ENCODE peak calls at places on chromosomes 11 and 22, in ten cellular contexts. E is Calu3; V is T-helper 2 cell; C is activated naive CD8-positive, alpha-beta T cell treated with anti-CD3 and anti-CD28 coated beads, Interleukin-2, amount 50 U/mL, for 16 hours; A is iPS-NIHi11; I is Peyer's patch; Y is stimulated activated CD4-positive, alpha-beta T cell treated with anti-CD3 and anti-CD28 coated beads, Interleukin-1b, Interleukin-23, amount 100 ng/mL, for 24 hours; H is globus pallidus; B is COR-L47; L is NCI-H524 treated with DMSO at 0.1 percent for 48 hours. M is an unnamed sample.

GRCh38 chr11:8867856-8868705 is 42.9 kb upstream of the AKIP1 start:
- DNase-seq in E (peak; percentile 6), V (no peak), C (no peak), A (no peak), I (no peak), Y (no peak), H (no peak), B (no peak), L (no peak), M (no peak)

GRCh38 chr22:32558681-32559355 is 84.2 kb downstream of the FBXO7 start:
- DNase-seq in E (peak; percentile 92), V (no peak), C (no peak), A (no peak), I (peak; percentile 91), Y (no peak), H (no peak), B (no peak), L (no peak), M (peak; percentile 48)

GRCh38 chr22:35900483-35901168 is 128.0 kb downstream of the RBFOX2 start:
- DNase-seq in E (no peak), V (no peak), C (no peak), A (no peak), I (no peak), Y (no peak), H (no peak), B (no peak), L (no peak), M (no peak)

GRCh38 chr11:45655831-45656230 is 9.6 kb downstream of the CHST1 start:
- DNase-seq in E (no peak), V (no peak), C (no peak), A (no peak), I (no peak), Y (no peak), H (no peak), B (no peak), L (no peak), M (no peak)

GRCh38 chr11:134736251-134737072 is 324.4 kb upstream of the B3GAT1 start:
- DNase-seq in E (no peak), V (no peak), C (no peak), A (no peak), I (no peak), Y (no peak), H (no peak), B (no peak), L (peak; percentile 52), M (no peak)

GRCh38 chr11:103380031-103380430 is 270.8 kb downstream of the DYNC2H1 start:
- DNase-seq in E (no peak), V (no peak), C (no peak), A (no peak), I (no peak), Y (no peak), H (no peak), B (no peak), L (no peak), M (no peak)

GRCh38 chr11:57368106-57368826 is 12.7 kb downstream of the PRG3 start:
- DNase-seq in E (no peak), V (no peak), C (no peak), A (no peak), I (no peak), Y (no peak), H (no peak), B (no peak), L (peak; percentile 49), M (no peak)

GRCh38 chr22:35860087-35860733 is 142.5 kb downstream of the APOL5 start:
- DNase-seq in E (no peak), V (no peak), C (no peak), A (no peak), I (no peak), Y (no peak), H (no peak), B (no peak), L (no peak), M (no peak)

GRCh38 chr22:38299001-38299651 is 18.1 kb downstream of the CSNK1E start:
- DNase-seq in E (no peak), V (no peak), C (no peak), A (no peak), I (no peak), Y (no peak), H (no peak), B (no peak), L (no peak), M (no peak)

GRCh38 chr11:27370374-27370773 is 7.4 kb upstream of the CCDC34 start:
- DNase-seq in E (no peak), V (no peak), C (no peak), A (no peak), I (no peak), Y (no peak), H (no peak), B (peak; percentile 48), L (no peak), M (no peak)

GRCh38 chr11:73862971-73863370 is 13.7 kb downstream of the COA4 start:
- DNase-seq in E (no peak), V (no peak), C (no peak), A (no peak), I (no peak), Y (no peak), H (no peak), B (no peak), L (no peak), M (no peak)

GRCh38 chr22:50192825-50193204 is 7.1 kb downstream of the TRABD start:
- DNase-seq in E (no peak), V (no peak), C (no peak), A (no peak), I (peak; percentile 85), Y (no peak), H (no peak), B (no peak), L (no peak), M (peak; percentile 61)

GRCh38 chr11:109971184-109971523 is 122.0 kb upstream of the ZC3H12C start:
- DNase-seq in E (no peak), V (no peak), C (no peak), A (no peak), I (no peak), Y (no peak), H (peak; percentile 45), B (peak; percentile 6), L (no peak), M (no peak)

GRCh38 chr22:19526702-19527111 is 2.5 kb upstream of the CLDN5 start:
- DNase-seq in E (no peak), V (no peak), C (no peak), A (no peak), I (peak; percentile 31), Y (no peak), H (no peak), B (no peak), L (no peak), M (no peak)

GRCh38 chr11:120013325-120014250 is 124.3 kb downstream of the TRIM29 start:
- DNase-seq in E (peak; percentile 62), V (no peak), C (no peak), A (peak; percentile 92), I (peak; percentile 68), Y (no peak), H (peak; percentile 84), B (peak; percentile 48), L (no peak), M (peak; percentile 33)

GRCh38 chr11:11532574-11532973 is 89.2 kb downstream of the GALNT18 start:
- DNase-seq in E (no peak), V (no peak), C (no peak), A (no peak), I (no peak), Y (no peak), H (no peak), B (no peak), L (no peak), M (no peak)

GRCh38 chr11:118918128-118918685 is 7.5 kb downstream of the BCL9L start:
- DNase-seq in E (peak; percentile 62), V (no peak), C (no peak), A (no peak), I (peak; percentile 94), Y (no peak), H (no peak), B (peak; percentile 62), L (no peak), M (peak; percentile 91)

GRCh38 chr11:78334109-78334508 is 83.5 kb downstream of the GAB2 start:
- DNase-seq in E (no peak), V (no peak), C (no peak), A (no peak), I (no peak), Y (no peak), H (no peak), B (no peak), L (no peak), M (no peak)

GRCh38 chr11:1533342-1533725 is 38.7 kb downstream of the DUSP8 start:
- DNase-seq in E (no peak), V (no peak), C (no peak), A (no peak), I (no peak), Y (no peak), H (no peak), B (no peak), L (no peak), M (no peak)

GRCh38 chr11:90134420-90135003 is at the start of gene NAALAD2:
- DNase-seq in E (peak; percentile 18), V (no peak), C (no peak), A (peak; percentile 66), I (peak; percentile 49), Y (no peak), H (peak; percentile 70), B (no peak), L (no peak), M (peak; percentile 19)